ENCODE peak calls at places on chromosomes 2 and 18, in five cellular contexts. U is thoracic aorta, Y is fibroblast of lung, I is left lung, E is heart right ventricle. T is an unnamed sample.
A peak's percentile ranks its signal among the peaks of the same experiment; 100 is the strongest.

GRCh38 chr2:110655701-110656100 is 22.2 kb downstream of the BUB1 start:
- DNase-seq in U (no peak), Y (no peak), I (no peak), E (no peak), T (no peak)

GRCh38 chr2:233422050-233422639 is 67.9 kb downstream of the DGKD start:
- DNase-seq in U (no peak), Y (no peak), I (peak; percentile 90), E (no peak), T (peak; percentile 94)

GRCh38 chr18:63882333-63883141 is 5.0 kb upstream of the SERPINB2 start:
- DNase-seq in U (no peak), Y (peak; percentile 88), I (no peak), E (no peak), T (no peak)

GRCh38 chr18:62033207-62033606 is 140.4 kb upstream of the RNF152 start:
- DNase-seq in U (no peak), Y (no peak), I (no peak), E (no peak), T (no peak)

GRCh38 chr2:111930875-111931274 is 32.5 kb downstream of the MERTK start:
- DNase-seq in U (no peak), Y (peak; percentile 56), I (no peak), E (no peak), T (no peak)

GRCh38 chr18:5890606-5891360 is 4.5 kb downstream of the TMEM200C start:
- DNase-seq in U (no peak), Y (no peak), I (peak; percentile 84), E (no peak), T (peak; percentile 79)

GRCh38 chr18:34783485-34783884 is 73.4 kb downstream of the DTNA start:
- DNase-seq in U (no peak), Y (no peak), I (no peak), E (no peak), T (no peak)

GRCh38 chr2:212979799-212980198 is 171.6 kb downstream of the IKZF2 start:
- DNase-seq in U (no peak), Y (no peak), I (no peak), E (no peak), T (no peak)

GRCh38 chr18:55778731-55779460 is 190.9 kb upstream of the TCF4 start:
- DNase-seq in U (no peak), Y (no peak), I (no peak), E (peak; percentile 38), T (no peak)

GRCh38 chr2:68771211-68771721 is 36.7 kb downstream of the ARHGAP25 start:
- DNase-seq in U (no peak), Y (peak; percentile 47), I (no peak), E (peak; percentile 38), T (no peak)

GRCh38 chr2:48207201-48207641 is 300.9 kb upstream of the FBXO11 start:
- DNase-seq in U (no peak), Y (no peak), I (no peak), E (no peak), T (no peak)

GRCh38 chr18:48800877-48801727 is 149.7 kb downstream of the SMAD7 start:
- DNase-seq in U (no peak), Y (peak; percentile 42), I (no peak), E (no peak), T (peak; percentile 34)

GRCh38 chr2:101149241-101150192 is 1.7 kb downstream of the TBC1D8 start:
- DNase-seq in U (no peak), Y (no peak), I (no peak), E (no peak), T (no peak)

GRCh38 chr2:25294573-25295462 is 46.9 kb downstream of the DNMT3A start:
- DNase-seq in U (peak; percentile 52), Y (peak; percentile 37), I (peak; percentile 95), E (peak; percentile 88), T (peak; percentile 89)

GRCh38 chr2:134389331-134389835 is 135.5 kb downstream of the MGAT5 start:
- DNase-seq in U (no peak), Y (no peak), I (no peak), E (no peak), T (no peak)

GRCh38 chr2:146481629-146482028 is 1363.2 kb upstream of the ACVR2A start:
- DNase-seq in U (no peak), Y (peak; percentile 35), I (no peak), E (no peak), T (no peak)

DNA sequence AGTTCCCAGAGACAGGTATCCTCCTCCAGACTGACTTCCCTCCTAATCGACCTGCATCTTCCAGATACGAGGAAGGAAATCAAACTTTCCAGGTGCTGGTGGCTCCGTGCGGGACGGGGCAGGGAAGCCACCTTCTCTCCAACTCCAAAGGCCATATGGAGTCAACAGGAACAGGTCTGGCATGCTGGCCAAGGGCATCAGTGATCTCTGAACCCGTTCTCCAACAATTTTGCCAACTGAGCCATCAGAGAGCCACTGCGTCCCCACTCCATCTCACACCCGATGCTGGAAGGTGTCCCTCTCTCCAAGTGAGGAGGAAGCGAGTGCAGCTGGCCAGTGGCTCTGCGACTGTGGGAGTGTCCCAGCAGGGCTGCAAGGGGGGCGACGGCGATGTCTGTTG is 5.4 kb downstream of the EDAR start:
- DNase-seq in U (no peak), Y (no peak), I (no peak), E (no peak), T (no peak)
- H3K27me3 ChIP-seq in U (no peaks in the 10 kb centered on the region), Y (peaks cover 55% of the 10 kb centered on the region), I (peaks cover 2% of the 10 kb centered on the region), E (peaks cover 5% of the 10 kb centered on the region), T (peaks cover 15% of the 10 kb centered on the region)

DNA sequence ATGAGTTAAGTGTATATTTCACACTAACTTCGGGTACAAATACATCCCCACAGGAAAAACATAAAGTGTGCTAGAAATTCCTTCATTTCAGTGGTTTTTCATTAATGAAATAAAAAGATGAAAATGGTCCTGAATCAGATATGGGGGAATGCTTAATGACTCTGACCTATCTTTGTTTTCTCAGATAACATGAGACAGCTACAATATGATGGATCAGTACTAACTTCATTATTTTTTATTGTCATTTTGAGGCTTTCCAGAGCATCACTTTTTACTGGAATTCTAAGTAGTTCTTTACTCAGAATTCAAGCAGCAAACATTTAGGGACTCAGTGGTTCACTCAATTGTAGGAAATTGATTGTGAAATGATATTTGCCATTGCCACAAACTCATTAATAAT is 2.8 kb downstream of the SYT4 start:
- DNase-seq in U (no peak), Y (no peak), I (no peak), E (no peak), T (no peak)
- H3K27me3 ChIP-seq in U (no peaks in the 10 kb centered on the region), Y (no peaks in the 10 kb centered on the region), I (peaks cover 12% of the 10 kb centered on the region), E (peaks cover 13% of the 10 kb centered on the region), T (peaks cover 5% of the 10 kb centered on the region)

DNA sequence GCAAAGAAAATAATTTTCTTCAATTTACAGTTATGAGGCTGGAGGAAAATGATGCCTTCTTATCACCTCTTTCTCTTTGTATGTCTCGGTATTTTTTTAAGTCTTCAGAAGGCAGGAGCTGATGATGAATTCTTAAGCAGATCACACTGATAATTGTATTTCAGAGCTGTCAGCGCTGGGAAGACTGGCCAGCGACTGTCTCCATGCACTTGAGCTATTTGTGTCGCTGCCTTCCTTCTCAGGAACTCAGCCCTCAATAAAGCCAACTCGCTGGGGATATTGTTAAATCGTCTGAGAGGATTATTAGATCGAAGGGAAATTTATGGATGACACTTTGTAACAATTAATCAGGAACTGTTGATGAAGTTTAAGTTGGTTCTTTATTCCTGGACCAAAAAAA is 40.3 kb downstream of the PTGR3 start:
- DNase-seq in U (no peak), Y (no peak), I (no peak), E (no peak), T (no peak)
- H3K27me3 ChIP-seq in U (no peaks in the 10 kb centered on the region), Y (no peaks in the 10 kb centered on the region), I (no peaks in the 10 kb centered on the region), E (no peaks in the 10 kb centered on the region), T (no peaks in the 10 kb centered on the region)

DNA sequence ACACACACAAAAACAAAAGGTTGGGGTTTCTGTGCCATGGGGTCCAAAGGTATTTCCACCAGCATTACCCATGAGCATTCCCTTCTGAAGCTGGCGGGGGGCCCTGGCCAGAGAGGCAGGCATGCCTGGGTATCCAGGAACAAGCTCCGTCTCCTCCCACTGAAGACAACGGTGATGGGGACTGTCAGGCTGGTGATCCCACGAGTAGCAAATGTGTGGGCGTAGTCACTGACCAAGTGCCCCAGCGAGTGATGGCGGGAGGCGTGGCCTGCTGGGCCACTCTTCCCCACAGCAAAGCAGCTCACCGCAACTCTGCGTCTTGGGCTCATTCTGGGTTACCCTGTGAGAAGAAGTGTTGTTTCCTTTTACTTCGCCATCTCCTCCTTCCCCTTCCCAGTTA is 270.6 kb downstream of the CDCA7 start:
- DNase-seq in U (no peak), Y (no peak), I (no peak), E (no peak), T (no peak)
- H3K27me3 ChIP-seq in U (no peaks in the 10 kb centered on the region), Y (no peaks in the 10 kb centered on the region), I (no peaks in the 10 kb centered on the region), E (no peaks in the 10 kb centered on the region), T (no peaks in the 10 kb centered on the region)

GRCh38 chr2:58429285-58429874 is 188.3 kb upstream of the FANCL start:
- DNase-seq in U (no peak), Y (no peak), I (no peak), E (no peak), T (no peak)

GRCh38 chr2:58428553-58429284 is 187.6 kb upstream of the FANCL start:
- DNase-seq in U (no peak), Y (peak; percentile 1), I (peak; percentile 75), E (no peak), T (no peak)

GRCh38 chr2:58428286-58428552 is 187.1 kb upstream of the FANCL start:
- DNase-seq in U (no peak), Y (peak; percentile 3), I (no peak), E (no peak), T (no peak)

GRCh38 chr2:58427572-58428285 is 186.6 kb upstream of the FANCL start:
- DNase-seq in U (no peak), Y (peak; percentile 51), I (peak; percentile 64), E (no peak), T (no peak)

DNA sequence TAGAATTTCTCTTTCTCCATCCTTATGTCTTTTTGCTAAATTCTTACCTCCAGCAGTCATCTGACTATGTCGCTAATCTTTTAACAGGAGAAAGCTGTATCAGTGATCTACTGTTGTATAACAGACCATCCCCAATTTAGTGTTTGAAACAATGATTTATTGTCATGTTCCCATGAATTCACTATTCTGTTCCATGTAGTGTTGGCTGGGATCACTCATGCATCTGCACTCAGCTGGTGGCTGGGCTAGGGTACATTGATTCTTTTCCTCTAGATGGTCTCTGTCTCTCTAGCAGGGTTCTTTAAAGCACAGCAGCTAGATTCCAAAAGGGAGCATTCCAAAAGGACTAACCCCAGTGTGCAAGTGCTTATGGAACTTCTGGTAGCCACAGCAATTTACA is 184.2 kb upstream of the FANCL start:
- DNase-seq in U (no peak), Y (no peak), I (no peak), E (no peak), T (no peak)
- H3K27me3 ChIP-seq in U (no peaks in the 10 kb centered on the region), Y (no peaks in the 10 kb centered on the region), I (no peaks in the 10 kb centered on the region), E (peaks cover 54% of the 10 kb centered on the region), T (peaks cover 15% of the 10 kb centered on the region)

GRCh38 chr18:78982186-78982585 is 2.6 kb downstream of the SALL3 start:
- DNase-seq in U (no peak), Y (no peak), I (no peak), E (no peak), T (no peak)

GRCh38 chr18:78980279-78980771 is 707 bp downstream of the SALL3 start:
- DNase-seq in U (no peak), Y (no peak), I (peak; percentile 60), E (no peak), T (no peak)

GRCh38 chr18:78979682-78980278 is at the start of gene SALL3:
- DNase-seq in U (no peak), Y (no peak), I (peak; percentile 45), E (no peak), T (no peak)

GRCh38 chr18:78981652-78981955 is 2.0 kb downstream of the SALL3 start:
- DNase-seq in U (no peak), Y (no peak), I (no peak), E (no peak), T (no peak)

GRCh38 chr18:78980777-78981651 is 1.4 kb downstream of the SALL3 start:
- DNase-seq in U (no peak), Y (no peak), I (peak; percentile 62), E (no peak), T (no peak)
- H3K27me3 ChIP-seq in U (peaks cover 25% of the 10 kb centered on the region), Y (peaks cover 38% of the 10 kb centered on the region), I (peaks cover 90% of the 10 kb centered on the region), E (peaks cover 92% of the 10 kb centered on the region), T (peaks cover 91% of the 10 kb centered on the region)

T was measured in upper lobe of right lung.